ENCODE peak calls at places on chromosomes 7 and 10, in eight cellular contexts. C is CD4-positive, alpha-beta T cell; Y is nephron progenitor cell; T is type B pancreatic cell; N is transverse colon; F is bronchial epithelial cell; L is cardiac muscle cell; H is hepatocyte. Q is an unnamed sample.

GRCh38 chr7:141156446-141156845 is 82.6 kb downstream of the TMEM178B start:
- DNase-seq in H (no peak), N (no peak), L (no peak), C (no peak), Y (no peak), F (no peak), T (no peak), Q (no peak)

GRCh38 chr10:116669832-116670644 is 49.3 kb downstream of the PNLIPRP2 start:
- DNase-seq in N (peak), H (peak), T (peak), Y (peak), C (no peak), F (peak), L (peak), Q (peak)

GRCh38 chr10:61786728-61787127 is 114.8 kb upstream of the ARID5B start:
- DNase-seq in F (peak), N (no peak), Y (no peak), H (no peak), T (no peak), L (no peak), C (no peak), Q (no peak)

GRCh38 chr10:70441877-70442205 is 360 bp upstream of the NODAL start:
- DNase-seq in C (no peak), F (peak), Y (no peak), H (no peak), N (no peak), T (no peak), L (no peak), Q (no peak)

GRCh38 chr10:121425623-121426022 is 172.6 kb downstream of the FGFR2 start:
- DNase-seq in T (no peak), L (no peak), N (no peak), C (no peak), F (no peak), Y (no peak), H (no peak), Q (no peak)

GRCh38 chr10:60123172-60123571 is 216.8 kb upstream of the CCDC6 start:
- DNase-seq in L (no peak), F (peak), Y (no peak), N (no peak), C (no peak), T (no peak), H (no peak), Q (no peak)

GRCh38 chr7:99210265-99210970 is 2.5 kb upstream of the KPNA7 start:
- DNase-seq in H (peak), N (no peak), L (no peak), T (no peak), C (no peak), F (peak), Y (no peak), Q (no peak)

GRCh38 chr7:31890198-31890597 is 180.0 kb downstream of the PDE1C start:
- DNase-seq in Y (no peak), T (no peak), N (peak), F (peak), H (no peak), L (no peak), C (no peak), Q (no peak)

GRCh38 chr10:108638225-108638624 is 1285.1 kb downstream of the XPNPEP1 start:
- DNase-seq in T (no peak), C (no peak), H (no peak), N (no peak), F (no peak), Y (no peak), L (no peak), Q (no peak)

GRCh38 chr7:49848211-49848841 is 74.9 kb downstream of the VWC2 start:
- DNase-seq in T (no peak), L (no peak), F (peak), Y (no peak), H (no peak), C (no peak), N (no peak), Q (no peak)

GRCh38 chr7:28362812-28363211 is 49.5 kb upstream of the CREB5 start:
- DNase-seq in L (no peak), T (no peak), C (no peak), N (no peak), F (peak), Y (no peak), H (no peak), Q (no peak)

GRCh38 chr10:77004917-77005564 is 632.6 kb downstream of the KCNMA1 start:
- DNase-seq in L (peak), C (no peak), H (peak), Y (peak), N (no peak), F (peak), T (no peak), Q (peak)

GRCh38 chr7:151745090-151745638 is 131.8 kb downstream of the PRKAG2 start:
- DNase-seq in C (no peak), L (peak), T (no peak), Y (no peak), H (peak), N (peak), F (peak), Q (peak)

GRCh38 chr7:34058791-34059550 is 153.6 kb downstream of the BMPER start:
- DNase-seq in T (no peak), H (no peak), F (no peak), L (no peak), N (no peak), Y (no peak), C (no peak), Q (no peak)

GRCh38 chr10:60572511-60573194 is 183.0 kb upstream of the ANK3 start:
- DNase-seq in N (peak), L (peak), F (peak), T (no peak), C (no peak), H (peak), Y (peak), Q (peak)

GRCh38 chr10:47326306-47326926 is 4.2 kb downstream of the GDF2 start:
- DNase-seq in C (no peak), Y (no peak), N (peak), H (no peak), T (no peak), F (no peak), L (no peak), Q (no peak)

GRCh38 chr7:52854681-52855080 is 180.8 kb upstream of the POM121L12 start:
- DNase-seq in T (no peak), C (no peak), F (no peak), L (no peak), Y (no peak), H (no peak), N (no peak), Q (no peak)

GRCh38 chr10:47353351-47353750 is 5.2 kb downstream of the RBP3 start:
- DNase-seq in C (no peak), L (no peak), T (no peak), Y (no peak), N (no peak), F (no peak), H (no peak), Q (no peak)

GRCh38 chr7:17159500-17160037 is 138.9 kb upstream of the AHR start:
- DNase-seq in F (no peak), C (no peak), L (no peak), T (no peak), H (no peak), Y (no peak), N (no peak), Q (no peak)

GRCh38 chr10:35928017-35928619 is 286.0 kb upstream of the FZD8 start:
- DNase-seq in N (no peak), C (no peak), F (peak), H (no peak), L (no peak), T (no peak), Y (no peak), Q (no peak)

GRCh38 chr7:1970895-1971294 is 261.9 kb downstream of the MAD1L1 start:
- DNase-seq in Y (no peak), N (no peak), C (no peak), H (no peak), L (no peak), T (no peak), F (no peak), Q (no peak)

GRCh38 chr7:47153076-47153475 is 428.8 kb downstream of the TNS3 start:
- DNase-seq in F (peak), L (peak), C (no peak), T (no peak), N (no peak), Y (no peak), H (peak), Q (peak)

GRCh38 chr7:135846339-135846738 is 97.7 kb upstream of the FAM180A start:
- DNase-seq in Y (no peak), C (no peak), F (no peak), H (no peak), T (peak), N (no peak), L (no peak), Q (no peak)

GRCh38 chr10:121099601-121100000 is 248.4 kb downstream of the WDR11 start:
- DNase-seq in F (no peak), T (no peak), H (no peak), N (no peak), C (no peak), Y (no peak), L (peak), Q (no peak)

GRCh38 chr7:39633563-39634550 is 10.5 kb downstream of the RALA start:
- DNase-seq in T (no peak), Y (no peak), H (no peak), F (no peak), L (no peak), C (peak), N (no peak), Q (no peak)

GRCh38 chr7:24540956-24541355 is 32.3 kb upstream of the PALS2 start:
- DNase-seq in N (no peak), L (no peak), F (no peak), Y (no peak), H (no peak), C (no peak), T (no peak), Q (no peak)

GRCh38 chr7:2956526-2957368 is 86.9 kb downstream of the CARD11 start:
- DNase-seq in F (peak), L (no peak), H (peak), T (no peak), N (no peak), C (no peak), Y (no peak), Q (no peak)

GRCh38 chr7:44561962-44562621 is 11.6 kb downstream of the DDX56 start:
- DNase-seq in C (no peak), L (no peak), T (no peak), N (peak), F (peak), H (peak), Y (no peak), Q (peak)

GRCh38 chr7:48458701-48459509 is 287.6 kb downstream of the ABCA13 start:
- DNase-seq in H (no peak), T (no peak), L (no peak), F (peak), C (no peak), N (no peak), Y (no peak), Q (no peak)

GRCh38 chr7:128161466-128162125 is 79.5 kb upstream of the LEP start:
- DNase-seq in T (no peak), C (no peak), N (no peak), Y (no peak), L (no peak), F (no peak), H (no peak), Q (no peak)

GRCh38 chr10:124697837-124698559 is 46.2 kb downstream of the FAM53B start:
- DNase-seq in L (no peak), T (no peak), Y (no peak), N (no peak), F (peak), C (peak), H (no peak), Q (no peak)

GRCh38 chr7:77180990-77181595 is 18.5 kb downstream of the FGL2 start:
- DNase-seq in T (no peak), L (no peak), C (no peak), H (no peak), Y (no peak), N (peak), F (no peak), Q (peak)

GRCh38 chr10:131690805-131691239 is 210.0 kb upstream of the PPP2R2D start:
- DNase-seq in L (no peak), Y (no peak), N (no peak), H (no peak), C (no peak), T (no peak), F (no peak), Q (no peak)

GRCh38 chr10:60282771-60283353 is 106.8 kb downstream of the ANK3 start:
- DNase-seq in F (peak), T (no peak), C (no peak), L (no peak), Y (no peak), N (no peak), H (peak), Q (no peak)

GRCh38 chr7:81339946-81340345 is 421.1 kb upstream of the SEMA3C start:
- DNase-seq in N (no peak), H (no peak), C (no peak), Y (no peak), T (no peak), F (no peak), L (no peak), Q (no peak)

GRCh38 chr7:105677803-105678583 is 96.7 kb upstream of the EFCAB10 start:
- DNase-seq in Y (no peak), F (no peak), L (peak), H (no peak), N (peak), T (no peak), C (peak), Q (peak)

DNA sequence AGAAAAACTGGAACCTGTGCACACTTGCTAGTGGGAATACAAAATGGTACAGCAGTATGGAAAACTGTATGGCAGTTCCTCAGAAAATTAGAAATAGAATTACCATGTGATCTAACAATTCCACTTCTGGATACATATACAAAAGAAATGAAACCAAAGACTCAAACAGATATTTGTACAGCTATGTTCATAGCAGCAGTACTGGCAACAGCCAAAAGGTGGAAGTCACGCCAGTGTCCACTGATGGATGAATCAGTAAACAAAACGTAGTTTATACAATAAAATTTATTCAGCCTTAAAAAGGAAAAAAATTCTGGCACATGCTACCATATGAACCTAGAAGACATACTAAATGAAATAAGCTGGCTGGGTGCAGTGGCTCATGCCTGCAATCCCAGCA is 23.0 kb downstream of the IDE start:
- DNase-seq in F (no peak), L (no peak), T (no peak), Y (no peak), N (no peak), H (no peak), C (no peak), Q (no peak)
- TF ChIP-seq CTCF in F (no peak), L (no peak), T (peak), Y (no peak), N (no peak), H (no peak), C (no peak), Q (no peak)

GRCh38 chr7:66699998-66700397 is 40.5 kb upstream of the RABGEF1 start:
- DNase-seq in Y (no peak), H (no peak), L (no peak), F (no peak), T (no peak), C (no peak), N (peak), Q (peak)

GRCh38 chr7:66698652-66699205 is 41.8 kb upstream of the RABGEF1 start:
- DNase-seq in H (no peak), L (no peak), T (no peak), F (no peak), N (no peak), C (no peak), Y (no peak), Q (no peak)

GRCh38 chr7:66697451-66698438 is 42.8 kb upstream of the RABGEF1 start:
- DNase-seq in T (no peak), H (no peak), Y (no peak), N (no peak), L (no peak), F (peak), C (no peak), Q (no peak)

GRCh38 chr7:66694286-66694685 is 46.2 kb upstream of the RABGEF1 start:
- DNase-seq in T (no peak), F (no peak), C (no peak), Y (no peak), L (no peak), H (no peak), N (no peak), Q (peak)

DNA sequence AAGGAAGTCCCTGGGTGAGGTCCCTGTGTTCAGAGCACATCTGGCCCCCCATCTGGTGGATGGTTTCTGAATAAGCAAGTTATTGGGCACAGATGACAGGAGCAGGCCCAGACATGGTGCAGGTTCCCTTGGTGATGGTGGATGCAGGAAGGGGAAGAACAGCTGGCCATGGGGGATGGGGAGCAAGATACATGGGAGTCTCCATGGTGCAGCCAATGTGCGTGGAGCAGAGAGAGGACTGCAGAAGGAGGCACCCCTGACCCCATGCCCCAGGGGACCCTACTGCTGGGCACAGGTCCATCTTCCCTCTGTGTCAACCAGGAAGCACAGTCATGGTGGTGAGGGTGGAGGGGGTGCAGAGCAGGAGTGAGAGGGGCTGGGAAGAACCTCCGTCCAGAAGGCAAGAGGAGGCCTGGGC is 43.8 kb upstream of the RABGEF1 start:
- DNase-seq in N (no peak), Y (no peak), T (no peak), F (peak), H (no peak), L (no peak), C (no peak), Q (no peak)
- TF ChIP-seq CTCF in N (no peak), Y (no peak), T (no peak), F (no peak), H (no peak), L (no peak), C (no peak), Q (no peak)

GRCh38 chr10:122713091-122713885 is 13.6 kb upstream of the C10orf120 start:
- DNase-seq in L (no peak), H (no peak), C (no peak), Y (no peak), F (no peak), T (no peak), N (no peak), Q (no peak)
- TF ChIP-seq CTCF in L (no peak), H (no peak), C (no peak), Y (no peak), F (no peak), T (no peak), N (no peak), Q (no peak)

GRCh38 chr10:118958559-118958958 is 71.0 kb upstream of the NANOS1 start:
- DNase-seq in L (no peak), F (no peak), C (no peak), Y (no peak), T (no peak), N (no peak), H (no peak), Q (no peak)
- TF ChIP-seq CTCF in L (no peak), F (no peak), C (no peak), Y (no peak), T (no peak), N (no peak), H (no peak), Q (no peak)

GRCh38 chr7:111858331-111858730 is 296.0 kb upstream of the IMMP2L start:
- DNase-seq in Y (no peak), T (no peak), N (no peak), F (no peak), H (no peak), C (no peak), L (no peak), Q (no peak)

GRCh38 chr7:111855842-111856227 is 293.5 kb upstream of the IMMP2L start:
- DNase-seq in L (peak), F (peak), C (no peak), H (peak), T (no peak), N (no peak), Y (no peak), Q (no peak)

GRCh38 chr7:111852081-111852480 is 289.8 kb upstream of the IMMP2L start:
- DNase-seq in H (no peak), C (no peak), L (no peak), Y (no peak), T (no peak), N (no peak), F (no peak), Q (no peak)

GRCh38 chr7:111855161-111855841 is 293.0 kb upstream of the IMMP2L start:
- DNase-seq in N (peak), Y (no peak), C (no peak), L (peak), T (no peak), F (peak), H (peak), Q (peak)

DNA sequence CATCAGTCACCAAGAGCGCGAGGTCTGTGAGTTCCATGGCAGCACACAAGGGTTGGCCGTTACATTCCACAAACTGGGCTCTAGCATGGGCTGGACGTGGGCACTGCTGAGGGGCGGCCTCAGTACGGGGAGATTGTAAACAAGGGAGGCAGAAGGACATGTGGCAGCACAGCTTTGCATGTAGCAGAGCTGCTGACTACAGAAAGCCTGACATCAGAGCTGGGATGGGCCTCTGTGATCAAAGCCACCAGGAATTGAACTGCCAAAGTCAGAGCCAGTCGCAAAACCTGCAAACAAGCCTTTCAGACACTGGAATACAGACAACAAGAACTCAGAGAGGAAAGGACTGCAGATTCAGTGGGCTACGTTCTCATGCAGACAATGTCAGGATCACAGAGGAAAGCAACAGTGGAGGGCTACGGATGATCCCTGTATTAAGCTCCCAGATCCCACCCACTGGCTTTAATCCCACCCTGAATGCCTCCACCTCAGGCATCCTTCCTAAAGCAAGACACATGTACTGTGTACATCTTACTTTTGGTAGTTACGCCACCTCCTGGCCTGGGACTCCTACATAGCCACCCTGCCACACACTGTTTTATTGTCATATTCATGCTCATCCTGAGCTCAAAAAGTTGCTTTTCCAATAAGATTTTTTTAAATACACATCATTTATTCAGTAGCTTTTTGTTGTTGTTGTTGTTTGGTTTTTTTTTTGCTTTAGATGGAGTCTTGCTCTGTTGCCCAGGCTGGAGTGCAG is 291.1 kb upstream of the IMMP2L start:
- DNase-seq in F (no peak), N (no peak), T (no peak), C (no peak), Y (no peak), L (no peak), H (no peak), Q (no peak)
- TF ChIP-seq CTCF in F (no peak), N (no peak), T (peak), C (no peak), Y (no peak), L (peak), H (peak), Q (no peak)